ENCODE peak calls at places on chromosome 17, in ten cellular contexts. H is OCI-LY7, C is upper lobe of right lung, K is ovary, P is tibial nerve, I is tibial artery, E is fibroblast of lung, F is neural progenitor cell, G is aorta, O is SJCRH30. R is an unnamed sample. For H3K36me3, the result is how much of the 10 kb centered on the place peaks cover.

GRCh38 chr17:59423137-59423703 is 91.8 kb downstream of the YPEL2 start:
- DNase-seq in H (no peak), F (no peak), K (no peak), G (peak), E (peak), O (peak), C (no peak), P (peak), I (peak), R (no peak)

GRCh38 chr17:43224146-43224705 is 4.2 kb downstream of the CCDC200 start:
- DNase-seq in O (no peak), P (peak), H (no peak), K (no peak), G (no peak), E (no peak), F (no peak), I (no peak), C (peak), R (peak)

GRCh38 chr17:80320496-80320895 is 59.8 kb downstream of the RNF213 start:
- DNase-seq in O (no peak), C (no peak), H (no peak), I (no peak), G (no peak), P (no peak), E (no peak), F (no peak), K (no peak), R (no peak)

GRCh38 chr17:17814162-17815061 is 22.4 kb downstream of the SREBF1 start:
- DNase-seq in P (no peak), C (no peak), E (no peak), H (no peak), G (no peak), I (no peak), O (peak), K (no peak), F (no peak), R (no peak)

GRCh38 chr17:51354908-51355307 is 94.6 kb downstream of the UTP18 start:
- DNase-seq in H (no peak), E (no peak), I (no peak), K (no peak), C (no peak), O (no peak), G (no peak), F (no peak), P (no peak), R (no peak)

GRCh38 chr17:58666858-58667267 is 25.0 kb downstream of the TEX14 start:
- DNase-seq in I (peak), F (no peak), P (peak), G (peak), H (no peak), E (peak), K (peak), O (no peak), C (peak), R (no peak)

GRCh38 chr17:49834118-49834743 is 13.6 kb downstream of the TAC4 start:
- DNase-seq in P (no peak), I (no peak), E (peak), F (no peak), K (no peak), H (no peak), G (no peak), C (no peak), O (no peak), R (no peak)

GRCh38 chr17:18213666-18214270 is 11.7 kb upstream of the LLGL1 start:
- DNase-seq in K (no peak), F (no peak), I (no peak), C (no peak), G (no peak), O (peak), E (no peak), H (no peak), P (no peak), R (no peak)

GRCh38 chr17:52837502-52837901 is 679.0 kb upstream of the CA10 start:
- DNase-seq in I (no peak), O (peak), E (no peak), H (no peak), K (no peak), G (no peak), P (no peak), C (no peak), F (no peak), R (no peak)

GRCh38 chr17:42520540-42520951 is 15.5 kb upstream of the NAGLU start:
- DNase-seq in K (no peak), F (peak), O (peak), P (no peak), I (no peak), H (peak), G (peak), E (no peak), C (no peak), R (peak)

GRCh38 chr17:62668091-62668804 is 40.8 kb downstream of the MRC2 start:
- DNase-seq in E (no peak), K (no peak), H (no peak), G (no peak), I (no peak), O (no peak), P (no peak), C (peak), F (no peak), R (no peak)

GRCh38 chr17:62907961-62908360 is 58.1 kb upstream of the TANC2 start:
- DNase-seq in G (no peak), C (no peak), K (no peak), O (no peak), P (no peak), H (no peak), F (no peak), I (no peak), E (no peak), R (no peak)

GRCh38 chr17:5329784-5330557 is 47.9 kb downstream of the RABEP1 start:
- DNase-seq in C (no peak), G (no peak), F (no peak), H (peak), P (no peak), E (peak), K (no peak), I (no peak), O (no peak), R (no peak)

GRCh38 chr17:14428640-14429029 is 127.8 kb downstream of the HS3ST3B1 start:
- DNase-seq in G (no peak), P (no peak), C (no peak), K (no peak), I (no peak), H (peak), E (no peak), F (no peak), O (no peak), R (peak)

GRCh38 chr17:41168121-41168520 is at the start of gene KRTAP4-3:
- DNase-seq in F (no peak), E (no peak), O (no peak), H (no peak), G (no peak), K (no peak), I (no peak), C (no peak), P (no peak), R (no peak)

GRCh38 chr17:29291163-29291752 is 2.7 kb downstream of the NUFIP2 start:
- DNase-seq in P (peak), I (no peak), F (peak), O (peak), K (no peak), C (no peak), H (peak), E (peak), G (no peak), R (peak)
- H3K36me3 ChIP-seq in P (under half), I (under half), F (under half), O (under half), K (under half), C (under half), H (half or more), E (under half), G (under half), R (half or more)

GRCh38 chr17:37816951-37817350 is 72.1 kb upstream of the HNF1B start:
- DNase-seq in K (no peak), O (no peak), P (no peak), C (no peak), G (no peak), H (no peak), F (no peak), E (no peak), I (no peak), R (no peak)

GRCh38 chr17:37824534-37825485 is 80.0 kb upstream of the HNF1B start:
- DNase-seq in F (no peak), K (no peak), O (peak), C (no peak), E (peak), H (peak), I (no peak), G (no peak), P (no peak), R (no peak)

GRCh38 chr17:37818689-37819088 is 73.8 kb upstream of the HNF1B start:
- DNase-seq in P (no peak), E (peak), F (no peak), H (no peak), O (no peak), G (no peak), K (no peak), C (peak), I (no peak), R (no peak)

GRCh38 chr17:37821025-37821713 is 76.3 kb upstream of the HNF1B start:
- DNase-seq in E (peak), O (no peak), F (no peak), K (no peak), I (no peak), P (no peak), C (no peak), G (no peak), H (no peak), R (no peak)

DNA sequence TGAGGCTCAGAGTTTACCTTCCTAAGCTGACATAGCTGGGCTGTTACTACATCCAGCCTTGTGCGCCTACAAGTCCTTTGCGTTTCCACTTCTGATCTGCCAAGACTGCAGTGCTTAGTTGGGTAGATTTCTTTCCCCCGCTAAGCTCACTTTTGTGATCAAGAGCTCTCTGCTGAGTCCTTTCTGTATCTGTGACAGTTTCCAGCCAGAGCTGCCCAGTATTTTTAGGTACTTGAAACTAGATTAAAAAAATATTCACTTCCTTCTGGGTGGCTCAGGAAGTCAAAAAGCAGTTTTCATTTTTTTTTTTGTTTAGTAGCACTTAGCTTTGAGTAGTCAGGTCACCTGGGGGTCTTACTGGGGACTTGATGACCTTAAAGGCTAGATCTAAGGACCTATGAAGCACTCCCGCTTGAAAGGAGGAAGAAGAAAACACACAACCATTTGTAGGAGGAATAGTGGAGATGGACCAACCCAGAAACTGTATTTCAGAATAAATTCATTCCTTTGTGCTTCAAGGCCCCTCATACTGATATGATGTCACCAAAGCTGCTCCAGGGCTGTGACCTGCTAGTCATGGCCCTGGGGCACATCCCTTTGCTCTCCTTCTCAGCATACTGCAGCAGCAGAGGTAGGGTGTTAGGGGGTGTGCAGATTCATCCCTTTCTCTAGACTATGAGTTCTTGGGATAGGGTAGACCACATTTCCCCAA is 75.6 kb upstream of the HNF1B start:
- DNase-seq in P (no peak), H (peak), G (no peak), C (no peak), I (no peak), O (no peak), E (peak), K (no peak), F (no peak), R (no peak)
- H3K4me3 ChIP-seq in P (no peak), H (peak), G (no peak), C (no peak), I (no peak), O (no peak), E (no peak), K (no peak), F (no peak), R (no peak)

GRCh38 chr17:38888842-38889241 is 19.0 kb downstream of the LASP1 start:
- DNase-seq in G (no peak), F (no peak), H (no peak), K (no peak), O (no peak), E (no peak), C (no peak), P (no peak), I (no peak), R (no peak)
- H3K36me3 ChIP-seq in G (under half), F (under half), H (half or more), K (under half), O (under half), E (under half), C (half or more), P (half or more), I (under half), R (half or more)

GRCh38 chr17:79007504-79008381 is 1.8 kb downstream of the CANT1 start:
- DNase-seq in G (no peak), F (no peak), P (no peak), C (peak), H (no peak), E (no peak), I (no peak), K (no peak), O (no peak), R (no peak)
- H3K4me3 ChIP-seq in G (no peak), F (no peak), P (peak), C (peak), H (peak), E (no peak), I (no peak), K (no peak), O (no peak), R (no peak)

GRCh38 chr17:32461498-32461852 is 17.2 kb downstream of the PSMD11 start:
- DNase-seq in I (no peak), P (no peak), F (no peak), G (no peak), K (no peak), O (no peak), E (no peak), C (no peak), H (no peak), R (no peak)

GRCh38 chr17:32458367-32458766 is 14.1 kb downstream of the PSMD11 start:
- DNase-seq in F (no peak), O (no peak), P (no peak), G (no peak), C (no peak), E (no peak), K (no peak), H (no peak), I (no peak), R (no peak)

GRCh38 chr17:32463304-32463703 is 19.0 kb downstream of the PSMD11 start:
- DNase-seq in K (no peak), H (no peak), E (no peak), F (no peak), P (no peak), C (no peak), O (no peak), G (no peak), I (no peak), R (no peak)

GRCh38 chr17:32461853-32462617 is 17.7 kb downstream of the PSMD11 start:
- DNase-seq in E (peak), C (no peak), G (peak), F (peak), K (peak), H (peak), O (peak), P (peak), I (no peak), R (peak)

GRCh38 chr17:32460054-32460453 is 15.7 kb downstream of the PSMD11 start:
- DNase-seq in I (no peak), P (no peak), H (no peak), C (no peak), E (no peak), K (no peak), G (no peak), O (no peak), F (no peak), R (no peak)
- H3K36me3 ChIP-seq in I (half or more), P (half or more), H (half or more), C (half or more), E (under half), K (under half), G (under half), O (half or more), F (under half), R (half or more)

DNA sequence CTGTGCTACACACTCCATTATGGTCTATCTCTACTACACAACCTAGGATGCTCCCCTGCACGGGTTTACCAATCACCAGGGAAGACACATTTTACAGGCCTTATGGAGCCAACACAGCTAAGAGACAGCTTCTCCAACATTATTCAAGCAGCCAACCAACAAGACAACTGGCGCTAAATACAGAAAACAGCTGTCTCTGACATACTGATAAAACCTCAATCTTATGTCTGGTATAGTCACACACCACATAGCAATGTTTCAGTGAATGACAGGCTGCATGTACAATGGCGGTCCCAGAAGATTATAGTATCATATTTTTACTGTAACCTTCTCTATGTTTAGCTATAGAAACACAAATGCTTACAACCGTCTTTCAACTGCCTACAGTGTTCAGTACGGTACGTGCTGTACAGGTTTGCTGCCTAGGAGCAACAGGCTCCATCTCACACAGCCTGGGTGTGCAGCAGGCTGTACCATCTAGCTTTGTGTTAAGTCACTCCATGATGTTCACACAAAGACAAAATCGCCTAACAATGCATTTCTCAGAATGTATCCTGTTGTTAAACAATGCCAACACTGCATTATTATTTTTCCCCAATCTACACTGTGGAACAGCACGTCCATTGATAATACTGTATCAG is 10.9 kb downstream of the USP22 start:
- DNase-seq in E (no peak), C (no peak), P (no peak), O (peak), H (no peak), K (no peak), F (no peak), G (no peak), I (no peak), R (no peak)
- H3K4me3 ChIP-seq in E (no peak), C (no peak), P (no peak), O (no peak), H (no peak), K (no peak), F (no peak), G (no peak), I (no peak), R (no peak)

R was measured in DND-41.